ENCODE peak calls at places on chromosomes 11 and 22, in four cellular contexts. One of them, this sample, is unnamed. For H3K9me3, the result is how much of the 10 kb centered on the place peaks cover.

GRCh38 chr22:27349456-27349855 is 452.1 kb downstream of the MN1 start:
- DNase-seq in upper lobe of left lung: no peak
- DNase-seq in tibial nerve: no peak
- DNase-seq in CD8-positive, alpha-beta T cell: no peak
- DNase-seq in this sample: no peak

GRCh38 chr11:61948505-61948904 is 1.6 kb upstream of the BEST1 start:
- DNase-seq in upper lobe of left lung: no peak
- DNase-seq in CD8-positive, alpha-beta T cell: no peak
- DNase-seq in tibial nerve: no peak
- DNase-seq in this sample: no peak

GRCh38 chr11:73201249-73201648 is 16.8 kb upstream of the P2RY2 start:
- DNase-seq in tibial nerve: peak
- DNase-seq in CD8-positive, alpha-beta T cell: no peak
- DNase-seq in upper lobe of left lung: peak
- DNase-seq in this sample: no peak

GRCh38 chr22:35335936-35336781 is 36.5 kb downstream of the TOM1 start:
- DNase-seq in tibial nerve: no peak
- DNase-seq in upper lobe of left lung: peak
- DNase-seq in CD8-positive, alpha-beta T cell: no peak
- DNase-seq in this sample: no peak

GRCh38 chr11:17791144-17791543 is 56.6 kb downstream of the KCNC1 start:
- DNase-seq in tibial nerve: no peak
- DNase-seq in upper lobe of left lung: no peak
- DNase-seq in CD8-positive, alpha-beta T cell: no peak
- DNase-seq in this sample: no peak

GRCh38 chr11:45665933-45666647 is 668 bp upstream of the CHST1 start:
- DNase-seq in tibial nerve: peak
- DNase-seq in CD8-positive, alpha-beta T cell: no peak
- DNase-seq in upper lobe of left lung: no peak
- DNase-seq in this sample: no peak

GRCh38 chr22:44182591-44183588 is 2.2 kb downstream of the PARVG start:
- DNase-seq in CD8-positive, alpha-beta T cell: peak
- DNase-seq in tibial nerve: peak
- DNase-seq in upper lobe of left lung: peak
- DNase-seq in this sample: peak

GRCh38 chr22:42547562-42547961 is 6.2 kb upstream of the SERHL2 start:
- DNase-seq in upper lobe of left lung: no peak
- DNase-seq in tibial nerve: no peak
- DNase-seq in CD8-positive, alpha-beta T cell: no peak
- DNase-seq in this sample: no peak

GRCh38 chr11:107834995-107835394 is 23.6 kb downstream of the SLC35F2 start:
- DNase-seq in tibial nerve: no peak
- DNase-seq in upper lobe of left lung: no peak
- DNase-seq in CD8-positive, alpha-beta T cell: no peak
- DNase-seq in this sample: no peak

GRCh38 chr11:69134957-69135356 is 20.8 kb upstream of the SMIM38 start:
- DNase-seq in tibial nerve: no peak
- DNase-seq in upper lobe of left lung: no peak
- DNase-seq in CD8-positive, alpha-beta T cell: no peak
- DNase-seq in this sample: no peak

GRCh38 chr11:62689421-62690183 is at the start of gene LRRN4CL:
- DNase-seq in CD8-positive, alpha-beta T cell: no peak
- DNase-seq in tibial nerve: peak
- DNase-seq in upper lobe of left lung: no peak
- DNase-seq in this sample: no peak

GRCh38 chr11:20599424-20600346 is at the start of gene SLC6A5:
- DNase-seq in upper lobe of left lung: no peak
- DNase-seq in tibial nerve: no peak
- DNase-seq in CD8-positive, alpha-beta T cell: no peak
- DNase-seq in this sample: no peak

GRCh38 chr11:102302241-102302640 is 15.0 kb upstream of the BIRC3 start:
- DNase-seq in tibial nerve: no peak
- DNase-seq in upper lobe of left lung: no peak
- DNase-seq in CD8-positive, alpha-beta T cell: no peak
- DNase-seq in this sample: no peak

DNA sequence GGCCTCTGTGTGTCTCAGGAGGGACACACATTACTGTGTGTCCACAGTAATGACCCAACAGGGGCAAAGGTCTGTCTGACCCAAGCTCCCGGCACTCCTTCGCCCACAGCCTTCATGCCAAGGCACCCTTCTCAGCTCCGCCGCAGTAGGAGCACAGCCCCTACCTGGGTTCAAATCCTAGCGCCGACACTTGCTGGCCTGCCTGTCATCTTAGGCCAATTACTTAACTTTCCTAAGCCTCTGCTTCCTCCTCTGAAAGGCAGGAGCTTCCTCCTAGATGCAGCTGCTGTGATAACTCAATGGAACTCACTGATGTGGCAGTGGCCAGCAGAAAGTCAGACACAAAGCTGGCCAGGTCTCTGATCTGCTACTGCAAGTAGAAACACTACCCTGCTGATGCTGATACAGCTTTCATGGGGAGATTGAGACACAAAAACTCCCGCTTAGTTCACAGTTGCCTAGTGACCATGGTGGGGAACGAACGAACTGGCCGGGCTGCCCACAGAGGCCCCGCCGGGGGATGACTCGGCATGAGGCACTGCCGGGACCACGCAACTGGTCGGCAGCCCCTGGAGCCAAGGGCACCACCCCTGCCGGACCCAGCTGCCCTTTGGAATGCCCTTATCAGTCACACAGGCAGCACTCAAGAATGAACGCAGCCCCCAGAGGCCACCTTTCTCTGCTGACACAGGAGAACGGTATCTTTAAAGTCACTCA is 8.1 kb downstream of the EHD1 start:
- DNase-seq in CD8-positive, alpha-beta T cell: no peak
- DNase-seq in tibial nerve: no peak
- DNase-seq in upper lobe of left lung: peak
- DNase-seq in this sample: no peak
- TF ChIP-seq CTCF in CD8-positive, alpha-beta T cell: no peak
- TF ChIP-seq CTCF in tibial nerve: no peak
- TF ChIP-seq CTCF in upper lobe of left lung: no peak
- TF ChIP-seq CTCF in this sample: no peak

DNA sequence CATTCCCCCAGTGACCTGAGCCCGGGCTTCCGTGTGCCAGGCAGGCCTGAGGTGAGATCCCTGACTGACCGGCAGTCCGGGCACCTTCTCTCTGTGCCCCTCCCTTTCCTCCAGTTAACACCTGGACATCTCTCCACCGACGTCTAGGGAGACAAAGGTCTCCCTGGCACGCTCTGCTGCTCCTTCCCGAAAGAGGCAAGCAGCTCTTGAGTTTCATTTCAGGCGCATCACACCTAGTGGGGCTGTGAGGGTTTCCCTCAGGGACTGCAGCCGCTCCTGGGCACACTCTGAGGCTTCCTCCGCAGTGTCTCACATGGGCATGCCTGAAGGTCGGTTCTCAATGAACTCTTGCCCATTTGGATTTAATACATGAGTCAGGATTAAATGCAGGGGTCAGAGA is 322.7 kb downstream of the CTTN start:
- DNase-seq in upper lobe of left lung: no peak
- DNase-seq in CD8-positive, alpha-beta T cell: no peak
- DNase-seq in tibial nerve: no peak
- DNase-seq in this sample: no peak
- H3K9me3 ChIP-seq in upper lobe of left lung: under half
- H3K9me3 ChIP-seq in CD8-positive, alpha-beta T cell: under half
- H3K9me3 ChIP-seq in tibial nerve: under half
- H3K9me3 ChIP-seq in this sample: under half

DNA sequence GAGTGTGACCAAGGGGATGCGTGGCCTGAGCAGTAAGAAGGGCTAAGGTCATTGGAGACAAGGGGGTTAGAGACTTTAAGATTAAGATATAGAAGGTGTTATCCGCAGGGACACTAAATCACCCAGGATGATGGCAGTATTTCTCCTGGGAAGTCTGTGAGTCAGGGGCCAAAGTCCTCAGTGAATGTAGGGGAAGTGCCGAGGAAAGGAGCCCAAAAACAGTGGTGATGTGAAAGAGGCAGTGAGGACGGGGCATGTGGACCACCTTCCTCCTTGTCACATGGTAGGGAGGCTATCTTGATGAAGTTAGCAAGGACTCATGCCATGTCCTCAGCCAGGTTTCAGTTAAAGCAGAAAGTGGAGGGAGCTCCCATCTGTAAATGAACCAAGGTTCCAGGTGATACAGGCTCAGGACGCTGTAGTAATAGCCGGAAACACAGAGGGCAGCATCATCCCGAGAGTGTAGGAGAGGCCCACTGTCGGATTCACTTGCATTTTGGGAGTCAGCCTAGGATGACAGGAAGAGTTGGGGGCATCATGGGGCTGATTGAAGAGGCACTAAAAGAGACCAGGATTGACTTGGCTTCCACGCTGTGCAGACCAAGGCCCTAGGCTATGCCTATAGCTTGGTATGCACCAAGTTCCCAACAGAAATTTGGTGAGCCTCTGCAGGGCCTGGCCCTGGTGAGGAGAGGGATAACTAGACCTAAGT is 33.5 kb downstream of the WEE1 start:
- DNase-seq in CD8-positive, alpha-beta T cell: no peak
- DNase-seq in tibial nerve: no peak
- DNase-seq in upper lobe of left lung: no peak
- DNase-seq in this sample: no peak
- TF ChIP-seq CTCF in CD8-positive, alpha-beta T cell: no peak
- TF ChIP-seq CTCF in tibial nerve: no peak
- TF ChIP-seq CTCF in upper lobe of left lung: no peak
- TF ChIP-seq CTCF in this sample: no peak

DNA sequence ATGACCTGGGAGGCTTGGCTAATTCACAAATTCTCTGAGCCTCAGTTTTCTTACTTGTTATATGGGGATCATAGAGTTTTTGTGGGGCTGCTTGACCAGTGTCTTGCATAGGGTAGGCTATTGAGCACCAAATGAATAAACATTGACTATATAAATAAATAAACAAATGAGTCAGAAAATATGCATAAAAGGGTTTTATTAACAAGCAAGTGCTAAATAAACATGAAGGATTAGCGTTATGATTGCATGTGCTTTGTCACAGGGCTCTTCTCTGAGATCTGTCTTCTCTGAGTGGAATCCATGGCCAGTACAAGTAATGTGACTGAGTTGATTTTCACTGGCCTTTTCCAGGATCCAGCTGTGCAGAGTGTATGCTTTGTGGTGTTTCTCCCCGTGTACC is at the start of gene OR4B1:
- DNase-seq in CD8-positive, alpha-beta T cell: no peak
- DNase-seq in tibial nerve: no peak
- DNase-seq in upper lobe of left lung: no peak
- DNase-seq in this sample: no peak
- H3K9me3 ChIP-seq in CD8-positive, alpha-beta T cell: under half
- H3K9me3 ChIP-seq in tibial nerve: under half
- H3K9me3 ChIP-seq in upper lobe of left lung: under half
- H3K9me3 ChIP-seq in this sample: under half

DNA sequence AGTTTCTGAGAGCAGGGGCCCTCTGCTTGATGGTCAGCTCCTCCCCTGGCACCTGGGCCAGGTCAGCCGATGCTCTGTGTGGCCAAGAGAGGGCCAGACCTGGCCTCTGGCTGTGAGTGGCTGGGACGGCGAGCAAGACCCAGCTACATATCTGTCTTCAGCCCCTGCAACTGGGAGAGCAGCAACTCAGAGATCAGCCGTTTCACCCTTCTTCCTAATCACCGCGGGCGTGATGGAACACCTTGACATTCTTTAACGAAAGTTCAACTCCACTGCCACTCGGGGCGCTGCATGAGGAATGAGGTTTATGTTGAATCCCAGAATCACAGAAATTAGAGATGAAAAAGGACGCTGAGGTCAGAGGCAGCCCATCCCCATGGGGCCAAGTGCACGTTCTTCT is 195.9 kb downstream of the TRIM29 start:
- DNase-seq in tibial nerve: no peak
- DNase-seq in upper lobe of left lung: peak
- DNase-seq in CD8-positive, alpha-beta T cell: no peak
- DNase-seq in this sample: no peak
- TF ChIP-seq CTCF in tibial nerve: no peak
- TF ChIP-seq CTCF in upper lobe of left lung: no peak
- TF ChIP-seq CTCF in CD8-positive, alpha-beta T cell: no peak
- TF ChIP-seq CTCF in this sample: no peak

GRCh38 chr11:130086627-130087026 is 16.9 kb downstream of the APLP2 start:
- DNase-seq in CD8-positive, alpha-beta T cell: no peak
- DNase-seq in tibial nerve: no peak
- DNase-seq in upper lobe of left lung: no peak
- DNase-seq in this sample: no peak
- H3K9me3 ChIP-seq in CD8-positive, alpha-beta T cell: under half
- H3K9me3 ChIP-seq in tibial nerve: under half
- H3K9me3 ChIP-seq in upper lobe of left lung: under half
- H3K9me3 ChIP-seq in this sample: under half

DNA sequence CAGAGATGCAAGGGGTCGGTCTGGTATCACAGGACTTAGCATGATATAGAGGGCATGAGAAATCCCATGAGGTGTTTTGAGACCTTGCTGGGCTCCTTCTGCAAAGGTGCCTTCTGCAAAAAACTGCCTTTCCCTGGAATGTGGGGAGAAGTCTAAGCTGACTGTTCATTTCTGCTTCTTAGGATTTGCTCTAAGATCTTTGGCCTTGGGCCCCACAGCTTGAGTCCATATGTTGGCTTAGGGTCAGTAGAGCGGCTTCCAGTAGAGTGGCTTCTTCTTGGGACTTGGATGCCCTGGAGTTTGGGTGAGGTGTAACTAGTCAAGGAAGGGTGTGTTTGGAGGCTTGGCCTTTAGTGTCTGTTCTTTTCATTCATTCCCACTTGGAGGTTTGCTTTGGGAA is 37.0 kb downstream of the AMPD3 start:
- DNase-seq in upper lobe of left lung: no peak
- DNase-seq in CD8-positive, alpha-beta T cell: no peak
- DNase-seq in tibial nerve: no peak
- DNase-seq in this sample: no peak
- TF ChIP-seq CTCF in upper lobe of left lung: no peak
- TF ChIP-seq CTCF in CD8-positive, alpha-beta T cell: no peak
- TF ChIP-seq CTCF in tibial nerve: no peak
- TF ChIP-seq CTCF in this sample: no peak

DNA sequence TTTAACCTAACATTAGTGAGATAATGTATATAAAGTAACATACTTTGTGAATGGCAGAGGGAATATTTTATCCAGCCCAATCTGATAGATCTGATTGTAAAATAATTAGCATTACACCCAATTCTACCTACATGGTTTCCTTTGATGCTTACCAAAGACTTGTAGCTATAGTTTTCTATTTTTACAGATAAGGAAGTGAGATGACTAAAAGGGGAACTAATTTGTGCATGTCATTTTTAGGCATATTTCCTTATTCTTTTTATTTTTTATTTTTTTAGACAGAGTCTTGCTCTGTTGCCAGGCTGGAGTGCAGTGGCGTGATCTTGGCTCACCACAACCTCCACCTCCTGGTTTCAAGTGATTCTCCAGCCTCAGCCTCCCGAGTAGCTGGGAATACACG is 793.7 kb upstream of the LRRC4C start:
- DNase-seq in CD8-positive, alpha-beta T cell: no peak
- DNase-seq in upper lobe of left lung: no peak
- DNase-seq in tibial nerve: no peak
- DNase-seq in this sample: no peak
- H3K9me3 ChIP-seq in CD8-positive, alpha-beta T cell: under half
- H3K9me3 ChIP-seq in upper lobe of left lung: under half
- H3K9me3 ChIP-seq in tibial nerve: under half
- H3K9me3 ChIP-seq in this sample: under half

This sample was measured in CD4-positive, alpha-beta T cell.